ENCODE peak calls at places on chromosomes 1 and 21, in nine cellular contexts. G is IMR-90, K is AG09319, Z is AG04449, M is MM.1S, O is GM10248, L is B cell, V is psoas muscle, D is natural killer cell. B is an unnamed sample.

GRCh38 chr1:234696986-234697385 is 87.0 kb upstream of the IRF2BP2 start:
- DNase-seq in L (no peak), Z (no peak), V (no peak), M (no peak), G (peak), K (peak), O (no peak), D (no peak), B (no peak)

GRCh38 chr1:47788761-47789160 is 208.4 kb downstream of the TRABD2B start:
- DNase-seq in G (no peak), L (no peak), M (no peak), K (no peak), O (no peak), D (no peak), V (no peak), Z (no peak), B (no peak)

GRCh38 chr1:202184750-202185460 is 8.7 kb upstream of the LGR6 start:
- DNase-seq in G (peak), O (peak), K (peak), M (peak), V (peak), Z (peak), L (peak), D (peak), B (peak)

GRCh38 chr1:110555807-110556470 is 37.0 kb upstream of the KCNA10 start:
- DNase-seq in V (peak), D (no peak), O (no peak), M (no peak), Z (no peak), G (no peak), L (peak), K (no peak), B (peak)

GRCh38 chr1:50603274-50604271 is 180.3 kb upstream of the DMRTA2 start:
- DNase-seq in L (no peak), K (no peak), D (no peak), V (no peak), O (no peak), G (peak), Z (no peak), M (no peak), B (peak)

GRCh38 chr1:217089239-217090014 is 366.2 kb upstream of the ESRRG start:
- DNase-seq in M (peak), O (no peak), L (no peak), G (peak), K (no peak), D (no peak), Z (no peak), V (peak), B (peak)

GRCh38 chr1:48055854-48056253 is 58.7 kb upstream of the TRABD2B start:
- DNase-seq in L (no peak), D (no peak), O (no peak), Z (no peak), M (no peak), V (no peak), K (no peak), G (no peak), B (no peak)

GRCh38 chr1:38076038-38076437 is 29.4 kb upstream of the POU3F1 start:
- DNase-seq in O (no peak), M (peak), Z (no peak), G (peak), D (no peak), V (no peak), L (no peak), K (no peak), B (no peak)

GRCh38 chr21:37337179-37337578 is 29.4 kb upstream of the DYRK1A start:
- DNase-seq in L (no peak), G (no peak), D (no peak), Z (no peak), O (no peak), K (no peak), M (no peak), V (no peak), B (no peak)

DNA sequence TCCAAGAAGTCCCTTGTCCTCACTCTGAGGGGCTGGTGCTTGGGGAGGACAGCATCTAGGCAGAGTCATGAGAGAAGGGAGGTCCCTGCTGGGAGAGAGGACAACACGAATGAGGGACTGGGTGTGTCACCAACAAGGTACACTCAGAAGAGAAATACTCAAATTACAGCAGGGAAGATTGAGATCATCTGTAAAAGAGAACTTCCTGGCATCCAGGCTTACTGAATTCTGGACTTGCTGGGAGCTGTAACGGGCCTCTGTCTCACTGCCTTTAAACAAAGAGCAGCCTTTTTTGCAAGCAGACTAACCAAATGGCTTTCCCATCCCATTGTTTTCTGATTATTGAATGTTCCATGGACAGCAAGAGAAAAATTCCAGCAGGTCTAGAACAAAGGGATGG is 195.7 kb upstream of the RAB4A start:
- DNase-seq in L (no peak), K (no peak), O (no peak), V (no peak), G (no peak), Z (no peak), M (no peak), D (no peak), B (no peak)
- TF ChIP-seq CTCF in L (no peak), K (no peak), O (no peak), V (no peak), G (no peak), Z (no peak), M (no peak), D (no peak), B (no peak)

GRCh38 chr1:210022044-210022443 is 84.0 kb downstream of the SYT14 start:
- DNase-seq in D (no peak), G (no peak), O (no peak), Z (no peak), M (no peak), V (no peak), L (no peak), K (no peak), B (no peak)

GRCh38 chr1:210025870-210026269 is 87.9 kb downstream of the SYT14 start:
- DNase-seq in V (no peak), D (no peak), L (no peak), M (no peak), O (no peak), G (no peak), K (no peak), Z (no peak), B (no peak)

GRCh38 chr1:210027994-210028393 is 90.0 kb downstream of the SYT14 start:
- DNase-seq in K (no peak), L (no peak), O (no peak), D (no peak), G (no peak), V (no peak), M (no peak), Z (no peak), B (no peak)

GRCh38 chr1:210024282-210024681 is 86.3 kb downstream of the SYT14 start:
- DNase-seq in L (no peak), G (no peak), O (no peak), D (no peak), M (no peak), K (no peak), V (no peak), Z (no peak), B (no peak)

DNA sequence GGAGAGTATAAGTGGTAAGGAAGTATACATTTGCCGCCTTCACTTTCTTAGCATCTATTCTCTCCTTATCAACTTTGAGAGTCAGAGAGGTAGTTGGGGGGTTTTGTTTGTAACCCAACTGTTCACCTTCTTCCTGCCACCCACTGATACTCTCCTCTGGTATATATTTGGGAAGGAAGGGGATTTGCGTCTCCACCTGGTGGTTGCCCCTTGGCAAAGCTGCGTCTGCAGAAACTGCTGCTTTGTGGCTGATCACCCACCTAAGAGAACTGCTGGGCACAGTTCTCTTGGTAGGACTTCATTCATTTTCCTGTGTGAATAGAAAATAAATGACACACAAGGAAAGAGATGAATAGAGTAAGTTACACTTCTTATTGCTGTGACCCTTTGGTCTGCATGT is 87.0 kb downstream of the SYT14 start:
- DNase-seq in D (no peak), V (no peak), O (no peak), Z (no peak), K (no peak), G (no peak), M (no peak), L (no peak), B (no peak)
- TF ChIP-seq CTCF in D (no peak), V (no peak), O (no peak), Z (no peak), K (peak), G (no peak), M (no peak), L (no peak), B (no peak)

GRCh38 chr1:1302006-1302430 is 5.7 kb downstream of the ACAP3 start:
- DNase-seq in L (no peak), K (no peak), O (no peak), G (no peak), D (no peak), M (no peak), Z (no peak), V (no peak), B (no peak)
- TF ChIP-seq CTCF in L (peak), K (peak), O (peak), G (peak), D (peak), M (peak), Z (peak), V (peak), B (peak)

GRCh38 chr21:14968029-14968428 is 96.8 kb downstream of the NRIP1 start:
- DNase-seq in O (no peak), G (no peak), V (no peak), D (no peak), Z (no peak), M (no peak), K (no peak), L (no peak), B (no peak)

GRCh38 chr21:14964658-14965057 is 100.1 kb downstream of the NRIP1 start:
- DNase-seq in Z (no peak), K (no peak), O (no peak), V (no peak), G (no peak), D (no peak), M (no peak), L (no peak), B (no peak)

GRCh38 chr21:14972678-14973077 is 92.1 kb downstream of the NRIP1 start:
- DNase-seq in O (no peak), G (no peak), Z (no peak), D (no peak), K (no peak), V (no peak), M (no peak), L (no peak), B (no peak)

GRCh38 chr21:14968821-14969220 is 96.0 kb downstream of the NRIP1 start:
- DNase-seq in G (peak), K (no peak), M (no peak), O (no peak), L (no peak), V (no peak), D (no peak), Z (no peak), B (no peak)
- TF ChIP-seq CTCF in G (no peak), K (no peak), M (no peak), O (no peak), L (no peak), V (no peak), D (no peak), Z (no peak), B (no peak)

GRCh38 chr1:21321963-21322680 is 31.9 kb upstream of the ECE1 start:
- DNase-seq in V (no peak), M (no peak), L (no peak), Z (no peak), O (no peak), K (no peak), D (no peak), G (no peak), B (no peak)
- TF ChIP-seq CTCF in V (no peak), M (no peak), L (no peak), Z (peak), O (no peak), K (no peak), D (no peak), G (no peak), B (no peak)

GRCh38 chr1:41780916-41781315 is 137.8 kb downstream of the HIVEP3 start:
- DNase-seq in D (no peak), M (no peak), G (no peak), K (no peak), Z (no peak), L (no peak), O (no peak), V (no peak), B (no peak)
- TF ChIP-seq CTCF in D (no peak), M (no peak), G (no peak), K (no peak), Z (no peak), L (no peak), O (no peak), V (no peak), B (no peak)

B was measured in GM13977.